ENCODE peak calls at places on chromosomes 3 and 15, in seven cellular contexts. B is stimulated activated CD4-positive, alpha-beta T cell treated with anti-CD3 and anti-CD28 coated beads, TNF-alpha, amount 100 ng/mL, for 4 hours; Z is amygdala; C is Calu3; E is T-helper 9 cell; L is GM23248; Y is HFFc6. D is an unnamed sample.

GRCh38 chr3:180855364-180855763 is 57.1 kb upstream of the FXR1 start:
- DNase-seq in B (no peak), Z (no peak), C (peak), L (peak), Y (no peak), E (no peak), D (no peak)

GRCh38 chr15:24223739-24224138 is 451.8 kb upstream of the NPAP1 start:
- DNase-seq in Z (no peak), E (no peak), Y (no peak), B (no peak), L (no peak), C (no peak), D (no peak)

GRCh38 chr3:54892168-54892567 is 35.7 kb downstream of the LRTM1 start:
- DNase-seq in C (no peak), B (no peak), E (no peak), Y (no peak), Z (no peak), L (no peak), D (no peak)

GRCh38 chr3:43506644-43507043 is 115.2 kb downstream of the ANO10 start:
- DNase-seq in B (no peak), C (no peak), L (no peak), Y (no peak), E (no peak), Z (no peak), D (no peak)

GRCh38 chr3:195139091-195139875 is 131.7 kb downstream of the XXYLT1 start:
- DNase-seq in C (no peak), Y (no peak), E (no peak), B (no peak), L (no peak), Z (no peak), D (peak)

GRCh38 chr15:41817781-41818180 is 10.1 kb upstream of the JMJD7 start:
- DNase-seq in C (no peak), Z (no peak), L (no peak), B (no peak), Y (no peak), E (no peak), D (peak)

GRCh38 chr3:99324854-99325253 is 313.5 kb upstream of the COL8A1 start:
- DNase-seq in E (no peak), L (no peak), Z (no peak), C (no peak), B (no peak), Y (no peak), D (no peak)

GRCh38 chr15:33013827-33014445 is 180.6 kb downstream of the FMN1 start:
- DNase-seq in Y (peak), L (peak), C (peak), B (no peak), Z (no peak), E (no peak), D (peak)

GRCh38 chr15:88012233-88012632 is 244.3 kb downstream of the NTRK3 start:
- DNase-seq in E (no peak), L (no peak), Z (no peak), B (no peak), Y (no peak), C (no peak), D (no peak)

GRCh38 chr15:64452988-64453688 is 7.2 kb upstream of the ZNF609 start:
- DNase-seq in C (no peak), L (no peak), Z (no peak), B (no peak), Y (no peak), E (no peak), D (no peak)

GRCh38 chr15:29276366-29276765 is 6.7 kb upstream of the NSMCE3 start:
- DNase-seq in C (no peak), B (no peak), Z (no peak), Y (no peak), E (no peak), L (peak), D (no peak)

GRCh38 chr15:28125673-28126651 is 26.8 kb upstream of the OCA2 start:
- DNase-seq in L (peak), C (no peak), B (no peak), Y (peak), Z (no peak), E (no peak), D (peak)

GRCh38 chr3:77320514-77320913 is 280.6 kb downstream of the ROBO2 start:
- DNase-seq in L (peak), Y (peak), Z (no peak), B (no peak), E (no peak), C (no peak), D (no peak)

GRCh38 chr3:6228958-6229683 is 631.8 kb upstream of the GRM7 start:
- DNase-seq in B (no peak), L (no peak), C (no peak), Z (no peak), Y (no peak), E (no peak), D (peak)

GRCh38 chr3:46484911-46485696 is 12.7 kb upstream of the RTP3 start:
- DNase-seq in E (no peak), Z (no peak), L (no peak), Y (no peak), B (no peak), C (no peak), D (peak)

GRCh38 chr3:126530171-126531050 is 6.5 kb downstream of the CHST13 start:
- DNase-seq in E (no peak), Y (no peak), L (no peak), Z (no peak), B (no peak), C (no peak), D (peak)

GRCh38 chr3:65114041-65114440 is 426.2 kb upstream of the ADAMTS9 start:
- DNase-seq in E (no peak), B (no peak), Y (no peak), L (no peak), Z (no peak), C (no peak), D (no peak)

GRCh38 chr3:114363554-114364202 is 69.8 kb downstream of the TIGIT start:
- DNase-seq in B (no peak), L (peak), E (no peak), Y (peak), C (no peak), Z (no peak), D (no peak)

GRCh38 chr3:170524072-170524471 is 61.8 kb downstream of the SLC7A14 start:
- DNase-seq in B (no peak), E (no peak), Z (no peak), Y (no peak), L (no peak), C (no peak), D (no peak)

GRCh38 chr3:146128939-146129338 is 32.0 kb downstream of the PLOD2 start:
- DNase-seq in Z (no peak), C (no peak), E (no peak), Y (no peak), L (no peak), B (no peak), D (no peak)

GRCh38 chr3:53218136-53218535 is 37.7 kb downstream of the TKT start:
- DNase-seq in C (no peak), B (no peak), E (no peak), L (no peak), Z (no peak), Y (no peak), D (no peak)

GRCh38 chr3:157333551-157333991 is 103.1 kb upstream of the PTX3 start:
- DNase-seq in Y (peak), Z (no peak), E (no peak), C (no peak), L (peak), B (no peak), D (peak)

GRCh38 chr3:42025388-42026138 is 63.7 kb upstream of the ULK4 start:
- DNase-seq in E (no peak), Y (peak), L (peak), C (peak), B (no peak), Z (peak), D (peak)